ENCODE peak calls at places on chromosomes 3 and 15, in six cellular contexts. V is naive thymus-derived CD4-positive, alpha-beta T cell; A is heart left ventricle; E is aorta; Y is cardiac muscle cell; J is GM23338. F is an unnamed sample.

GRCh38 chr15:92770641-92771040 is 115.1 kb upstream of the FAM174B start:
- DNase-seq in A (no peak), V (no peak), Y (no peak), J (no peak), E (no peak), F (no peak)

GRCh38 chr15:41233367-41233771 is 2.3 kb downstream of the CHP1 start:
- DNase-seq in Y (peak; percentile 76), V (no peak), J (no peak), E (no peak), A (no peak), F (no peak)

GRCh38 chr3:67109651-67110204 is 111.6 kb downstream of the KBTBD8 start:
- DNase-seq in E (no peak), V (no peak), A (no peak), Y (peak; percentile 71), J (peak; percentile 87), F (no peak)

GRCh38 chr3:101203411-101203810 is 117.0 kb downstream of the IMPG2 start:
- DNase-seq in E (no peak), J (no peak), A (no peak), Y (peak; percentile 29), V (no peak), F (no peak)

GRCh38 chr3:180416111-180416541 is 185.8 kb upstream of the TTC14 start:
- DNase-seq in J (no peak), V (no peak), E (no peak), Y (no peak), A (no peak), F (no peak)

GRCh38 chr3:145244327-145244726 is 916.7 kb downstream of the PLOD2 start:
- DNase-seq in V (no peak), Y (no peak), A (no peak), J (no peak), E (no peak), F (no peak)

GRCh38 chr3:163708428-163708827 is 1369.9 kb downstream of the SI start:
- DNase-seq in V (no peak), E (no peak), J (no peak), Y (no peak), A (no peak), F (no peak)

GRCh38 chr15:34325368-34325767 is 12.2 kb downstream of the SLC12A6 start:
- DNase-seq in A (no peak), E (no peak), Y (no peak), J (no peak), V (no peak), F (no peak)

GRCh38 chr3:38109580-38110313 is 27.2 kb downstream of the ACAA1 start:
- DNase-seq in V (no peak), A (peak; percentile 12), J (no peak), Y (no peak), E (no peak), F (no peak)

GRCh38 chr15:73924258-73924921 is 1.9 kb upstream of the LOXL1 start:
- DNase-seq in V (no peak), Y (peak; percentile 89), A (no peak), E (peak; percentile 73), J (no peak), F (no peak)

GRCh38 chr3:23735575-23736326 is 70.0 kb upstream of the UBE2E1 start:
- DNase-seq in V (no peak), A (peak; percentile 42), Y (peak; percentile 70), J (no peak), E (no peak), F (no peak)

GRCh38 chr15:49441816-49442215 is 18.8 kb downstream of the FGF7 start:
- DNase-seq in V (no peak), J (no peak), A (no peak), E (no peak), Y (no peak), F (no peak)

GRCh38 chr3:94004301-94004910 is 24.0 kb downstream of the STX19 start:
- DNase-seq in J (peak; percentile 61), E (no peak), A (no peak), V (no peak), Y (peak; percentile 82), F (no peak)

GRCh38 chr3:10925436-10926260 is 66.9 kb upstream of the SLC6A1 start:
- DNase-seq in E (no peak), J (no peak), V (no peak), A (no peak), Y (no peak), F (no peak)

GRCh38 chr3:159252772-159253384 is 451.0 kb downstream of the MFSD1 start:
- DNase-seq in A (no peak), V (no peak), J (peak; percentile 66), E (no peak), Y (peak; percentile 72), F (no peak)

GRCh38 chr3:52108302-52109232 is 45.7 kb downstream of the POC1A start:
- DNase-seq in J (peak; percentile 19), Y (peak; percentile 57), A (peak; percentile 73), E (peak; percentile 59), V (no peak), F (no peak)

GRCh38 chr3:5245927-5246326 is 58.4 kb downstream of the EDEM1 start:
- DNase-seq in Y (no peak), E (no peak), J (no peak), V (no peak), A (no peak), F (no peak)

GRCh38 chr15:89912674-89913396 is at the start of gene ARPIN:
- DNase-seq in Y (peak; percentile 63), J (peak; percentile 83), V (no peak), A (peak; percentile 65), E (peak; percentile 73), F (no peak)

GRCh38 chr3:10549617-10550228 is 44.3 kb upstream of the ATP2B2 start:
- DNase-seq in E (no peak), Y (no peak), A (no peak), J (no peak), V (no peak), F (no peak)

DNA sequence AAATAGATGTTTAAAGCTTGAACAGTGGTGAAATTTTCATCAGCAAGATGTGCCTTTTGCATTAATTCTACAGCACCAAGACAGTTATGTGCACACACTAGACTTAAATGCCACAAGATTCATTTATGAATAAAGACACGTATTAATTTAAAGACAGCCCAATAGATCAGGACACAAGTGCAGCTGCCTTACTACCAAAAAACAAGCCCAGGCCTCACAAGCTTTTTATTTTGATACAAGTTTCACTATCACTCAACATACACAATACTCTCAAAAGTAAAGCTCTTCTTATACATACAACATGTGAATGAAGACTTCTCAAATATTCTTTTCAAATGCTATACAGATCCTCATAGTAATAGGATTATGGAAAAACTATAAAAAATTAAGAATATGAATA is 2.4 kb downstream of the ACAP2 start:
- DNase-seq in Y (no peak), A (no peak), J (no peak), E (no peak), V (no peak), F (no peak)
- H3K4me1 ChIP-seq in Y (peaks cover 12% of the 10 kb centered on the region), A (peaks cover 16% of the 10 kb centered on the region), J (peaks cover 22% of the 10 kb centered on the region), E (no peaks in the 10 kb centered on the region), V (peaks cover 33% of the 10 kb centered on the region), F (peaks cover 14% of the 10 kb centered on the region)

GRCh38 chr3:123980539-123980938 is 11.4 kb downstream of the ROPN1 start:
- DNase-seq in A (no peak), J (no peak), E (no peak), Y (no peak), V (no peak), F (no peak)
- H3K4me3 ChIP-seq in A (no peak overlapping the region), J (peak overlapping the region; percentile 68), E (no peak overlapping the region), Y (no peak overlapping the region), V (no peak overlapping the region), F (no peak overlapping the region)

DNA sequence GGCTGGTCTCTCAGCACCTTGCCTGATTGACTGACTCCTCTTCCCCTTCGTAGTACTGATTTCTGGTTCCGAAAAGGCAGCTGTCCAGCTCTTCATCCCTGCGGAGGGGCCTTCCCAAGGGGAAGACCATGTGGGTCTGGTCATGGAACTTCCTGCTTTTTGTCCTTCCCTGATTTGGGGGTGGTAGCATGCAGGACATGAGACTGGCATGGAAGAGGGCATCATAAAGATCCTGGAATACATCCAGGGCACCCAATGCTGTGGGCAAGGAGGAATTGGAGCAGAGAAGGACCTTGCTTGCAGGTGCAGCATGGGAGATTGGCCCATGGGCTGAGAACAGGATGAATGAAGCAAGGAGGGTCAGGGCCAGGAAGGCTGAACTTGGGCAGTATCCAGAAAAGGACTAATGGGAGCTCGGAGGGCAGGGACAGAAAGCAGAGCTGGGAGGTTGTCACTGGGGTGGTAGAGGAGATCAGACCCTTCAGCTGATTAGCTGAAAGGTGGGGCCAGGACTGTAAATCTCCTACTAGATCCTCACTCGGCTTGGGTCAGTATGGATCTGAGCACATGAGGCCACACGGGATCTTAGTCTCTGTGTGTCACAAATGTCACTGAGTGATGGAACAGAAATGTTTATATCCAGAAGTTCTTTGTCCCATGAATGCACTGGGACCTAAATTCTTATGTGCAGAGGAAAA is 59.5 kb downstream of the AMOTL2 start:
- DNase-seq in E (no peak), Y (no peak), V (no peak), A (no peak), J (no peak), F (no peak)
- H3K27ac ChIP-seq in E (peak overlapping the region; percentile 20), Y (no peak overlapping the region), V (no peak overlapping the region), A (peak overlapping the region; percentile 95), J (no peak overlapping the region), F (no peak overlapping the region)

DNA sequence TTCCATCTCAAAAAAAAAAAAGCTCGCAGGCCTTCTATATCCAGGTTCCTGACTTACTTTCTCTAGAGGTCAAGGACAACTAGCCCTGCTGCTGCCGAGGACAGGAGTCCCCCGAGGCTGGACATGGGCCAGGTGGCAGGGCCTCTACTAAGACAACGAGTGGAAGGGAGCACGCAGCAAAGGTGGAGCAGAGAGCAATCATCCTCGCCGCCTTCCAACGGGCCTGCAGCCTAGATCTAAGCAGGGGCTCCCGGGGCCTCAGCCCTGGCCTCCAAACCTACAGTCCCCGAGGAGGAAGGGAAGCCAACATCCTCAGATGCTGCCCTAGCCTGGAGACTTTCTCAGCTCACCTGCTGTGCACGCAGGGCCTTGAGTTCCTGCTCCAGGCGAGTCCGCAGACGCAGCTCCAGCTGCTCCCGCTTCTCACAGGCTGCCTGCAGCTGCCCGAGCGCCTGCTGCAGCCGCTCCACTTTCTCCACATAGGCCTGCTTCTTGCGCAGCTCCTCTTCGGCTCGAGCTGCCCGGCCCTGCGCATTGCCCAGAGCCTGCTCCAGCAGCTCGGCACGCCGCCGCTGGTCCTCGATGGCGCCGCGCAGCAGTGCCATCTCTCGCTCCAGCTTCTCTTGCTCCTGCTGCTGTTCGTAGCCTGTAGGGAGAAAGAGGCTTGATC is 12.9 kb downstream of the AMOTL2 start:
- DNase-seq in V (no peak), Y (no peak), E (peak; percentile 44), A (peak; percentile 18), J (no peak), F (no peak)
- H3K4me1 ChIP-seq in V (peaks cover 21% of the 10 kb centered on the region), Y (peaks cover 38% of the 10 kb centered on the region), E (peaks cover 6% of the 10 kb centered on the region), A (peaks cover 72% of the 10 kb centered on the region), J (peaks cover 31% of the 10 kb centered on the region), F (peaks cover 23% of the 10 kb centered on the region)

DNA sequence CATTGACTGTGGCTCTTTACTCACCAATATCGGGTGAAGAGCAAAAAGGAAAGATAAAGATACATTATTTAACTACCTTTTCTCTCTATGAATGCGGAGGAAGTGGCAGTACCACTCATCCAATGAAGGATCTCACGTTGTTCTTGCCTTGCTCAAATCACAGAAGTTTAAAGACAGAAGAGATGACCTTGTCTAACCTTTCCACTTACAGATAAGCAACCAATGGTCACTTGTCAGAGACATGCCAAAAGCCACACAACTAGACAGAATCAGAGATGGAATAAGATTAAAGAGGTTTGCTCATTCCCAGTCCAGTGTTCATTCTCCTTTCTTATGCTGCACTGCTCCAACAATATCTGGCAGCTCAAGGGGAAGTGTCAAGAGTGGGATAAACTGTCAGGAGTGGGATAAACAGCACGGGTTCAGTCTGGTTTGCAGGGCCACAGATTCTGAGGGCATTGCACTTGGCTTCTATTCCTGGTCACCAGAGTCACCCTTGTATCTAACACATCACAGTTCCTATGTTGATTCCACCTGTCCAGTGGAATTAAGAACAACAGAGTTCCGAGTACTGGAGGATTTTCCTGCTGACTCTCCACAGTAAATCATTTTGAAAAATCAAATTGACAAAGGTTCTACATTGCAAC is 6.7 kb downstream of the VPS13C start:
- DNase-seq in Y (no peak), A (no peak), E (no peak), V (no peak), J (no peak), F (no peak)
- H3K4me3 ChIP-seq in Y (no peak overlapping the region), A (no peak overlapping the region), E (no peak overlapping the region), V (no peak overlapping the region), J (no peak overlapping the region), F (no peak overlapping the region)

GRCh38 chr3:53616330-53616729 is 121.9 kb downstream of the CACNA1D start:
- DNase-seq in Y (no peak), A (no peak), J (peak; percentile 8), V (no peak), E (no peak), F (no peak)
- H3K27ac ChIP-seq in Y (no peak overlapping the region), A (no peak overlapping the region), J (no peak overlapping the region), V (no peak overlapping the region), E (no peak overlapping the region), F (no peak overlapping the region)